ENCODE peak calls at places on chromosomes 4 and X, in seven cellular contexts. One of them, this sample, is unnamed.
A peak's percentile ranks its signal among the peaks of the same experiment; 100 is the strongest.

GRCh38 chr4:190020790-190021717 is 6.0 kb downstream of the FRG2 start:
- DNase-seq in HepG2: peak; percentile 24
- DNase-seq in PC-3: peak; percentile 60
- DNase-seq in breast epithelium: no peak
- DNase-seq in GM23338: peak; percentile 92
- DNase-seq in WTC11: peak; percentile 73
- DNase-seq in nephron progenitor cell: no peak
- DNase-seq in this sample: peak; percentile 83

GRCh38 chrX:30939928-30940327 is 50.9 kb upstream of the TAB3 start:
- DNase-seq in PC-3: no peak
- DNase-seq in GM23338: no peak
- DNase-seq in nephron progenitor cell: no peak
- DNase-seq in breast epithelium: no peak
- DNase-seq in WTC11: no peak
- DNase-seq in HepG2: no peak
- DNase-seq in this sample: no peak

GRCh38 chrX:153953342-153953830 is 8.9 kb upstream of the RENBP start:
- DNase-seq in breast epithelium: peak; percentile 66
- DNase-seq in HepG2: peak; percentile 14
- DNase-seq in nephron progenitor cell: peak; percentile 90
- DNase-seq in PC-3: peak; percentile 64
- DNase-seq in GM23338: peak; percentile 71
- DNase-seq in WTC11: peak; percentile 82
- DNase-seq in this sample: peak; percentile 95

GRCh38 chr4:159382875-159383568 is 280.1 kb downstream of the RAPGEF2 start:
- DNase-seq in WTC11: no peak
- DNase-seq in nephron progenitor cell: no peak
- DNase-seq in GM23338: peak; percentile 57
- DNase-seq in PC-3: no peak
- DNase-seq in HepG2: no peak
- DNase-seq in breast epithelium: no peak
- DNase-seq in this sample: no peak

GRCh38 chr4:180513076-180513475 is 1730.1 kb upstream of the TENM3 start:
- DNase-seq in GM23338: no peak
- DNase-seq in breast epithelium: no peak
- DNase-seq in PC-3: no peak
- DNase-seq in nephron progenitor cell: no peak
- DNase-seq in WTC11: no peak
- DNase-seq in HepG2: no peak
- DNase-seq in this sample: no peak

GRCh38 chr4:5044341-5044740 is 6.9 kb upstream of the STK32B start:
- DNase-seq in WTC11: no peak
- DNase-seq in GM23338: no peak
- DNase-seq in HepG2: no peak
- DNase-seq in PC-3: no peak
- DNase-seq in nephron progenitor cell: no peak
- DNase-seq in breast epithelium: no peak
- DNase-seq in this sample: no peak

GRCh38 chrX:8179653-8180052 is 8.6 kb upstream of the VCX2 start:
- DNase-seq in nephron progenitor cell: no peak
- DNase-seq in PC-3: peak; percentile 49
- DNase-seq in WTC11: no peak
- DNase-seq in breast epithelium: no peak
- DNase-seq in GM23338: no peak
- DNase-seq in HepG2: no peak
- DNase-seq in this sample: no peak

GRCh38 chr4:176002007-176002623 is 63.5 kb upstream of the WDR17 start:
- DNase-seq in PC-3: peak; percentile 34
- DNase-seq in GM23338: peak; percentile 78
- DNase-seq in breast epithelium: no peak
- DNase-seq in WTC11: peak; percentile 70
- DNase-seq in HepG2: no peak
- DNase-seq in nephron progenitor cell: peak; percentile 74
- DNase-seq in this sample: no peak

GRCh38 chr4:142474398-142475087 is 371.6 kb downstream of the INPP4B start:
- DNase-seq in PC-3: peak; percentile 98
- DNase-seq in WTC11: no peak
- DNase-seq in nephron progenitor cell: no peak
- DNase-seq in GM23338: no peak
- DNase-seq in HepG2: no peak
- DNase-seq in breast epithelium: peak; percentile 66
- DNase-seq in this sample: no peak

GRCh38 chr4:827209-828081 is 1.5 kb upstream of the CPLX1 start:
- DNase-seq in GM23338: peak; percentile 35
- DNase-seq in breast epithelium: peak; percentile 34
- DNase-seq in PC-3: no peak
- DNase-seq in nephron progenitor cell: peak; percentile 49
- DNase-seq in HepG2: no peak
- DNase-seq in WTC11: no peak
- DNase-seq in this sample: no peak

GRCh38 chr4:110033994-110034393 is 121.3 kb downstream of the EGF start:
- DNase-seq in breast epithelium: no peak
- DNase-seq in nephron progenitor cell: no peak
- DNase-seq in HepG2: no peak
- DNase-seq in GM23338: no peak
- DNase-seq in PC-3: no peak
- DNase-seq in WTC11: no peak
- DNase-seq in this sample: no peak

GRCh38 chr4:40662962-40663604 is 33.4 kb upstream of the RBM47 start:
- DNase-seq in nephron progenitor cell: no peak
- DNase-seq in breast epithelium: no peak
- DNase-seq in PC-3: peak; percentile 77
- DNase-seq in HepG2: peak; percentile 68
- DNase-seq in GM23338: no peak
- DNase-seq in WTC11: no peak
- DNase-seq in this sample: no peak

GRCh38 chr4:184265566-184266351 is 48.1 kb upstream of the ENPP6 start:
- DNase-seq in GM23338: no peak
- DNase-seq in PC-3: peak; percentile 49
- DNase-seq in WTC11: no peak
- DNase-seq in breast epithelium: no peak
- DNase-seq in HepG2: no peak
- DNase-seq in nephron progenitor cell: no peak
- DNase-seq in this sample: peak; percentile 44

GRCh38 chr4:53547983-53548382 is 43.3 kb downstream of the LNX1 start:
- DNase-seq in WTC11: no peak
- DNase-seq in GM23338: no peak
- DNase-seq in HepG2: no peak
- DNase-seq in PC-3: no peak
- DNase-seq in breast epithelium: no peak
- DNase-seq in nephron progenitor cell: no peak
- DNase-seq in this sample: no peak

GRCh38 chr4:149135062-149135461 is 680.6 kb downstream of the IQCM start:
- DNase-seq in GM23338: no peak
- DNase-seq in PC-3: no peak
- DNase-seq in nephron progenitor cell: no peak
- DNase-seq in HepG2: no peak
- DNase-seq in WTC11: no peak
- DNase-seq in breast epithelium: no peak
- DNase-seq in this sample: no peak
- TF ChIP-seq CTCF in GM23338: no peak
- TF ChIP-seq CTCF in PC-3: no peak
- TF ChIP-seq CTCF in nephron progenitor cell: no peak
- TF ChIP-seq CTCF in HepG2: no peak
- TF ChIP-seq CTCF in WTC11: no peak
- TF ChIP-seq CTCF in breast epithelium: no peak
- TF ChIP-seq CTCF in this sample: no peak

DNA sequence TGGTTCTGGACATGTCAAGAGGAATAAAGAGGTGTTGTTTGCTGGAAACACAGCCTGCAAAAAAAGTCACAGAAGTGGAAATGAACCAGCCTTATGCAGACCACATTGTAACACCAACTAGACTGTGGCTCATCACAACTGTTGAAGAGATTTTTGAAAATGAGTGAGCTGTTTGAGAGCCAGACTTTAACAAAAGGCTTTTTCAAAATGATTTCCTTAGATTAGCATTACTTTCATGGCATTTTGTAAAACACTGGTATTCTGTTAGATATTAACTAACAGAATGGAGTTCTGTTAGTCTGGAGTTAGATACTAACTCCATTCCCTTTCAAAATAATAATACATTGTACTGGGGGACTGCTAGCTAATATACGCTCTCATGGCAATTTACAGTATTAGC is 60.6 kb upstream of the GABRA2 start:
- DNase-seq in WTC11: no peak
- DNase-seq in nephron progenitor cell: no peak
- DNase-seq in GM23338: no peak
- DNase-seq in PC-3: no peak
- DNase-seq in breast epithelium: no peak
- DNase-seq in HepG2: no peak
- DNase-seq in this sample: no peak
- TF ChIP-seq CTCF in WTC11: no peak
- TF ChIP-seq CTCF in nephron progenitor cell: no peak
- TF ChIP-seq CTCF in GM23338: no peak
- TF ChIP-seq CTCF in PC-3: no peak
- TF ChIP-seq CTCF in breast epithelium: no peak
- TF ChIP-seq CTCF in HepG2: no peak
- TF ChIP-seq CTCF in this sample: no peak

DNA sequence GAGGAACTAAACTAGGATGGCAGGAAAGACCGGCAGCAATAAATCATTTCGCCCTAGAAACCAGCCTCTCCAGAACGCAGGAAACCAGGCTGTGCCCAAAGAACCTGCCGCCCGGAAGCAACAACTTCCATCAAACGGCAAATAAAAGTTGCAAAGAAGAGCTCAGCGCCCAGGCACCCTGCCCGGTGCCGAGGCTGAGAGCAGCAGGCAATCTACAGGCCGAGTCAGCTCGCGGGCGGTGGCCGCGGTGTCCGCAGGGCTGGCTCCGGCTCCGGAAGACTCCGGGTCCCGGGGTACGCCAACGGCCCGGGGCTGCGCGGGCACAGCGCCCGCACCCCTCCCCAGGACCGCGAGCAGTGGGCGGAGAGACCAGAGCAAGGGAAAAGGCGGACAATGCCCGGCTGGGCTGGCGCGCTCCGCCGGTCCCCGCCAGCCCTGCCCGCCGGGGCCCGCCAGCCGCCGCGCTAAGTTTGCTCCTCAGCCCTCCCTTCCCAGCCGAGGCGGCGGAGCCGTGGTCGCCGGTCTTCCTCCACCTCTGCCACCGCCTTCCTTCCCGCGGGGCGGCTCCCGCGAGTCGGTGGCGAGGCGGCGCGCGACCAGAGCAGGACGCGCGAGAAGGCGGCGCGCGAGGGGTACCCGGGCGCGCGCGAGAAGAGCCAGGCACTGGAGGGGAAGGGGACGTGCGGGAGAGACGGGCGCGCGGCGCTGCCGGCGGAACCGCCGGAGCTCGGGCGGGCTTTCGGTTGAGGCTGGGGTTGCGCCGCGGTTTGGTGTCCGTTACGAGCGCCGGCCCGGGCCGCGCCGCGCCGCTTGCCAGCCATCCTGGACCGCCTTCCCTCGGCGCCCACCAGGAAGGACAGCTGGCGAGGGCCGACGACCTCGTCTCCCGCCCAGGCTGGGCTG is 733 bp downstream of the FRYL start:
- DNase-seq in WTC11: peak; percentile 66
- DNase-seq in PC-3: peak; percentile 39
- DNase-seq in GM23338: peak; percentile 73
- DNase-seq in breast epithelium: peak; percentile 62
- DNase-seq in nephron progenitor cell: peak; percentile 79
- DNase-seq in HepG2: peak; percentile 20
- DNase-seq in this sample: peak; percentile 92
- TF ChIP-seq CTCF in WTC11: no peak
- TF ChIP-seq CTCF in PC-3: no peak
- TF ChIP-seq CTCF in GM23338: no peak
- TF ChIP-seq CTCF in breast epithelium: no peak
- TF ChIP-seq CTCF in nephron progenitor cell: no peak
- TF ChIP-seq CTCF in HepG2: peak; percentile 29
- TF ChIP-seq CTCF in this sample: peak; percentile 30

GRCh38 chrX:21839334-21840198 is at the start of gene MBTPS2:
- DNase-seq in PC-3: peak; percentile 85
- DNase-seq in GM23338: peak; percentile 85
- DNase-seq in HepG2: peak; percentile 69
- DNase-seq in nephron progenitor cell: peak; percentile 78
- DNase-seq in WTC11: peak; percentile 81
- DNase-seq in breast epithelium: peak; percentile 79
- DNase-seq in this sample: peak; percentile 92
- TF ChIP-seq CTCF in PC-3: peak; percentile 24
- TF ChIP-seq CTCF in GM23338: peak; percentile 46
- TF ChIP-seq CTCF in HepG2: peak; percentile 37
- TF ChIP-seq CTCF in nephron progenitor cell: no peak
- TF ChIP-seq CTCF in WTC11: no peak
- TF ChIP-seq CTCF in breast epithelium: no peak
- TF ChIP-seq CTCF in this sample: peak; percentile 58

GRCh38 chr4:119212964-119213606 is 572 bp downstream of the USP53 start:
- DNase-seq in nephron progenitor cell: peak; percentile 82
- DNase-seq in PC-3: peak; percentile 78
- DNase-seq in breast epithelium: peak; percentile 78
- DNase-seq in HepG2: peak; percentile 88
- DNase-seq in WTC11: peak; percentile 86
- DNase-seq in GM23338: peak; percentile 90
- DNase-seq in this sample: peak; percentile 92
- TF ChIP-seq CTCF in nephron progenitor cell: no peak
- TF ChIP-seq CTCF in PC-3: peak; percentile 50
- TF ChIP-seq CTCF in breast epithelium: no peak
- TF ChIP-seq CTCF in HepG2: peak; percentile 79
- TF ChIP-seq CTCF in WTC11: no peak
- TF ChIP-seq CTCF in GM23338: peak; percentile 49
- TF ChIP-seq CTCF in this sample: peak; percentile 44

GRCh38 chr4:12041828-12042227 is 613.1 kb upstream of the HS3ST1 start:
- DNase-seq in PC-3: no peak
- DNase-seq in HepG2: no peak
- DNase-seq in nephron progenitor cell: peak; percentile 5
- DNase-seq in breast epithelium: no peak
- DNase-seq in GM23338: peak; percentile 57
- DNase-seq in WTC11: peak; percentile 15
- DNase-seq in this sample: no peak
- TF ChIP-seq CTCF in PC-3: no peak
- TF ChIP-seq CTCF in HepG2: peak; percentile 13
- TF ChIP-seq CTCF in nephron progenitor cell: peak; percentile 52
- TF ChIP-seq CTCF in breast epithelium: no peak
- TF ChIP-seq CTCF in GM23338: peak; percentile 94
- TF ChIP-seq CTCF in WTC11: peak; percentile 48
- TF ChIP-seq CTCF in this sample: no peak